ENCODE peak calls at places on chromosomes 3 and 15, in ten cellular contexts. One of them, this sample, is unnamed.

GRCh38 chr15:48630245-48630644 is 15.3 kb downstream of the FBN1 start:
- DNase-seq in GM23248: peak; percentile 42
- DNase-seq in nephron progenitor cell: no peak
- DNase-seq in RWPE1: no peak
- DNase-seq in T-helper 2 cell: no peak
- DNase-seq in GM19239: no peak
- DNase-seq in neuronal stem cell: no peak
- DNase-seq in heart right ventricle: no peak
- DNase-seq in HTR-8/SVneo: no peak
- DNase-seq in heart left ventricle: no peak
- DNase-seq in this sample: no peak

GRCh38 chr3:35322070-35322469 is 317.3 kb upstream of the ARPP21 start:
- DNase-seq in GM23248: no peak
- DNase-seq in nephron progenitor cell: no peak
- DNase-seq in RWPE1: no peak
- DNase-seq in T-helper 2 cell: no peak
- DNase-seq in GM19239: no peak
- DNase-seq in neuronal stem cell: no peak
- DNase-seq in heart right ventricle: no peak
- DNase-seq in HTR-8/SVneo: no peak
- DNase-seq in heart left ventricle: no peak
- DNase-seq in this sample: no peak

GRCh38 chr3:193554790-193555189 is at the start of gene ATP13A4:
- DNase-seq in GM23248: no peak
- DNase-seq in nephron progenitor cell: no peak
- DNase-seq in RWPE1: no peak
- DNase-seq in T-helper 2 cell: no peak
- DNase-seq in GM19239: no peak
- DNase-seq in neuronal stem cell: no peak
- DNase-seq in heart right ventricle: no peak
- DNase-seq in HTR-8/SVneo: no peak
- DNase-seq in heart left ventricle: no peak
- DNase-seq in this sample: no peak

GRCh38 chr3:124856687-124857086 is 30.5 kb downstream of the ITGB5 start:
- DNase-seq in GM23248: peak; percentile 45
- DNase-seq in nephron progenitor cell: no peak
- DNase-seq in RWPE1: no peak
- DNase-seq in T-helper 2 cell: no peak
- DNase-seq in GM19239: no peak
- DNase-seq in neuronal stem cell: no peak
- DNase-seq in heart right ventricle: no peak
- DNase-seq in HTR-8/SVneo: no peak
- DNase-seq in heart left ventricle: no peak
- DNase-seq in this sample: no peak

GRCh38 chr15:55513125-55513524 is 5.1 kb upstream of the DNAAF4 start:
- DNase-seq in GM23248: no peak
- DNase-seq in nephron progenitor cell: no peak
- DNase-seq in RWPE1: no peak
- DNase-seq in T-helper 2 cell: no peak
- DNase-seq in GM19239: no peak
- DNase-seq in neuronal stem cell: no peak
- DNase-seq in heart right ventricle: no peak
- DNase-seq in HTR-8/SVneo: no peak
- DNase-seq in heart left ventricle: no peak
- DNase-seq in this sample: no peak

GRCh38 chr15:81103857-81104256 is 30.2 kb upstream of the CFAP161 start:
- DNase-seq in GM23248: no peak
- DNase-seq in nephron progenitor cell: no peak
- DNase-seq in RWPE1: no peak
- DNase-seq in T-helper 2 cell: no peak
- DNase-seq in GM19239: no peak
- DNase-seq in neuronal stem cell: no peak
- DNase-seq in heart right ventricle: no peak
- DNase-seq in HTR-8/SVneo: no peak
- DNase-seq in heart left ventricle: no peak
- DNase-seq in this sample: no peak

GRCh38 chr3:60250210-60250609 is 1001.0 kb downstream of the FHIT start:
- DNase-seq in GM23248: peak; percentile 30
- DNase-seq in nephron progenitor cell: no peak
- DNase-seq in RWPE1: no peak
- DNase-seq in T-helper 2 cell: no peak
- DNase-seq in GM19239: no peak
- DNase-seq in neuronal stem cell: no peak
- DNase-seq in heart right ventricle: no peak
- DNase-seq in HTR-8/SVneo: no peak
- DNase-seq in heart left ventricle: no peak
- DNase-seq in this sample: no peak

GRCh38 chr3:142577701-142578308 is 728 bp downstream of the ATR start:
- DNase-seq in GM23248: peak; percentile 69
- DNase-seq in nephron progenitor cell: no peak
- DNase-seq in RWPE1: no peak
- DNase-seq in T-helper 2 cell: peak; percentile 47
- DNase-seq in GM19239: no peak
- DNase-seq in neuronal stem cell: no peak
- DNase-seq in heart right ventricle: no peak
- DNase-seq in HTR-8/SVneo: no peak
- DNase-seq in heart left ventricle: no peak
- DNase-seq in this sample: no peak